ENCODE peak calls at places on chromosomes 7 and 10, in four cellular contexts. X is kidney; O is sigmoid colon; Q is CD4-positive, CD25-positive, alpha-beta regulatory T cell. I is an unnamed sample.

GRCh38 chr10:83983578-83984255 is 155.6 kb upstream of the GHITM start:
- DNase-seq in X (no peak), O (no peak), Q (no peak), I (no peak)

GRCh38 chr7:82039621-82040020 is 269.8 kb upstream of the HGF start:
- DNase-seq in X (no peak), O (no peak), Q (no peak), I (no peak)

GRCh38 chr10:23373156-23373555 is 28.6 kb upstream of the C10orf67 start:
- DNase-seq in X (no peak), O (no peak), Q (no peak), I (no peak)

GRCh38 chr7:80640841-80641240 is 2.4 kb downstream of the CD36 start:
- DNase-seq in X (no peak), O (no peak), Q (no peak), I (peak; percentile 85)

GRCh38 chr10:104735036-104735435 is 93.9 kb downstream of the SORCS3 start:
- DNase-seq in X (no peak), O (no peak), Q (no peak), I (no peak)

GRCh38 chr10:16945566-16945965 is 128.3 kb upstream of the RSU1 start:
- DNase-seq in X (no peak), O (no peak), Q (no peak), I (peak; percentile 70)

GRCh38 chr10:5544216-5544805 is 19.6 kb downstream of the CALML3 start:
- DNase-seq in X (no peak), O (peak; percentile 34), Q (no peak), I (no peak)

GRCh38 chr7:77391230-77391629 is 24.9 kb downstream of the GSAP start:
- DNase-seq in X (no peak), O (no peak), Q (peak; percentile 2), I (no peak)

GRCh38 chr7:151810434-151811232 is 66.3 kb downstream of the PRKAG2 start:
- DNase-seq in X (peak; percentile 39), O (no peak), Q (no peak), I (no peak)

GRCh38 chr7:151432658-151433521 is 7.1 kb downstream of the CRYGN start:
- DNase-seq in X (peak; percentile 55), O (peak; percentile 60), Q (peak; percentile 70), I (no peak)

GRCh38 chr7:55155351-55156117 is 136.7 kb downstream of the EGFR start:
- DNase-seq in X (no peak), O (no peak), Q (no peak), I (no peak)

GRCh38 chr10:77576633-77577032 is 61.0 kb downstream of the KCNMA1 start:
- DNase-seq in X (no peak), O (no peak), Q (no peak), I (no peak)

GRCh38 chr10:49662169-49662830 is 17.2 kb upstream of the C10orf53 start:
- DNase-seq in X (no peak), O (no peak), Q (no peak), I (no peak)

GRCh38 chr10:70880077-70880534 is 8.3 kb downstream of the PCBD1 start:
- DNase-seq in X (peak; percentile 80), O (peak; percentile 84), Q (peak; percentile 84), I (peak; percentile 94)

GRCh38 chr10:59991117-59991516 is 84.8 kb upstream of the CCDC6 start:
- DNase-seq in X (no peak), O (no peak), Q (no peak), I (no peak)

GRCh38 chr10:123550680-123551096 is 115.5 kb upstream of the GPR26 start:
- DNase-seq in X (no peak), O (no peak), Q (no peak), I (no peak)

GRCh38 chr10:62093863-62094291 is 174.8 kb downstream of the RTKN2 start:
- DNase-seq in X (no peak), O (no peak), Q (no peak), I (peak; percentile 74)

GRCh38 chr7:137816696-137817320 is 30.0 kb downstream of the DGKI start:
- DNase-seq in X (no peak), O (no peak), Q (no peak), I (peak; percentile 46)

GRCh38 chr10:133464582-133465031 is 10.9 kb downstream of the SCART1 start:
- DNase-seq in X (peak; percentile 57), O (no peak), Q (no peak), I (no peak)

GRCh38 chr7:108026116-108026515 is 23.2 kb upstream of the LAMB1 start:
- DNase-seq in X (no peak), O (no peak), Q (no peak), I (no peak)

GRCh38 chr10:7400068-7400824 is 10.6 kb downstream of the SFMBT2 start:
- DNase-seq in X (no peak), O (no peak), Q (no peak), I (no peak)

GRCh38 chr7:155767562-155768437 is 44.5 kb downstream of the SHH start:
- DNase-seq in X (no peak), O (no peak), Q (peak; percentile 10), I (no peak)

GRCh38 chr10:72276421-72277339 is 3.0 kb downstream of the DDIT4 start:
- DNase-seq in X (no peak), O (no peak), Q (no peak), I (peak; percentile 82)

GRCh38 chr7:74221713-74222112 is 11.9 kb downstream of the LAT2 start:
- DNase-seq in X (no peak), O (no peak), Q (no peak), I (no peak)

GRCh38 chr7:76430211-76430610 is 5.5 kb downstream of the ZP3 start:
- DNase-seq in X (peak; percentile 44), O (peak; percentile 20), Q (no peak), I (no peak)

GRCh38 chr7:102306916-102307677 is 20.4 kb downstream of the SH2B2 start:
- DNase-seq in X (peak; percentile 94), O (no peak), Q (peak; percentile 87), I (no peak)

GRCh38 chr7:28748934-28749584 is 209.1 kb downstream of the TRIL start:
- DNase-seq in X (no peak), O (no peak), Q (peak; percentile 17), I (no peak)

GRCh38 chr10:124619195-124619594 is 125.0 kb downstream of the FAM53B start:
- DNase-seq in X (no peak), O (no peak), Q (no peak), I (no peak)

GRCh38 chr10:126576336-126576735 is 94.2 kb downstream of the C10orf90 start:
- DNase-seq in X (no peak), O (no peak), Q (no peak), I (no peak)

GRCh38 chr7:69748530-69748929 is 150.3 kb downstream of the AUTS2 start:
- DNase-seq in X (no peak), O (no peak), Q (no peak), I (peak; percentile 40)

GRCh38 chr10:35339946-35340345 is 3.6 kb downstream of the CCNY start:
- DNase-seq in X (no peak), O (no peak), Q (peak; percentile 42), I (no peak)

GRCh38 chr7:147432068-147432467 is 1158.5 kb upstream of the C7orf33 start:
- DNase-seq in X (no peak), O (no peak), Q (no peak), I (peak; percentile 77)

GRCh38 chr7:147438216-147438615 is 1152.3 kb upstream of the C7orf33 start:
- DNase-seq in X (no peak), O (no peak), Q (no peak), I (peak; percentile 13)

GRCh38 chr7:147436718-147437117 is 1153.8 kb upstream of the C7orf33 start:
- DNase-seq in X (no peak), O (no peak), Q (no peak), I (no peak)
- H3K9me3 ChIP-seq in X (peaks cover 3% of the 10 kb centered on the region), O (no peaks in the 10 kb centered on the region), Q (no peaks in the 10 kb centered on the region), I (peaks cover 10% of the 10 kb centered on the region)

GRCh38 chr10:88118769-88119559 is 255.5 kb downstream of the PTEN start:
- DNase-seq in X (no peak), O (no peak), Q (no peak), I (no peak)
- H3K4me1 ChIP-seq in X (no peaks in the 10 kb centered on the region), O (no peaks in the 10 kb centered on the region), Q (peaks cover 34% of the 10 kb centered on the region), I (peaks cover 13% of the 10 kb centered on the region)

GRCh38 chr7:13359656-13360055 is 629.8 kb downstream of the ETV1 start:
- DNase-seq in X (no peak), O (no peak), Q (no peak), I (no peak)
- H3K36me3 ChIP-seq in X (no peaks in the 10 kb centered on the region), O (no peaks in the 10 kb centered on the region), Q (no peaks in the 10 kb centered on the region), I (no peaks in the 10 kb centered on the region)

DNA sequence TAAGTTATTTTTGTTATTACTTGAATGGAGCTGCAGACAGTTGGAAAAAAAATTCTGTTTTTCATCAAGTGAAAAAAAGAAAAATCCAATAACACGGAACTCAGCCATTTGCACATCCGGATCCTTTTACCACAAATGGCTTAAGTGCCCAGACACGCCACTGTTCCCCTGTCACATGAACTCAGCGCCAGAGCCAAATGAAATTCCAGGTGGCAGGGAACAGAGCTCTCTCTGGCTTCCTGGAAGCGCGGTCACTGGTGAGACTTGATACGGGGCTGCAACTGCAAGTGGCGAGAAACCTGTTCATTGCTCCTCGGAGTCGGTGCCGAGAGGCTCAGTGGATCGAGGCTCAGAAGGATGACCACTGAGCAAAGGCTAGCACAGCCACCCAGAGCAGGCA is 60.8 kb upstream of the NPTX2 start:
- DNase-seq in X (no peak), O (no peak), Q (no peak), I (no peak)
- H3K9me3 ChIP-seq in X (peaks cover 11% of the 10 kb centered on the region), O (no peaks in the 10 kb centered on the region), Q (peaks cover 17% of the 10 kb centered on the region), I (peaks cover 14% of the 10 kb centered on the region)

DNA sequence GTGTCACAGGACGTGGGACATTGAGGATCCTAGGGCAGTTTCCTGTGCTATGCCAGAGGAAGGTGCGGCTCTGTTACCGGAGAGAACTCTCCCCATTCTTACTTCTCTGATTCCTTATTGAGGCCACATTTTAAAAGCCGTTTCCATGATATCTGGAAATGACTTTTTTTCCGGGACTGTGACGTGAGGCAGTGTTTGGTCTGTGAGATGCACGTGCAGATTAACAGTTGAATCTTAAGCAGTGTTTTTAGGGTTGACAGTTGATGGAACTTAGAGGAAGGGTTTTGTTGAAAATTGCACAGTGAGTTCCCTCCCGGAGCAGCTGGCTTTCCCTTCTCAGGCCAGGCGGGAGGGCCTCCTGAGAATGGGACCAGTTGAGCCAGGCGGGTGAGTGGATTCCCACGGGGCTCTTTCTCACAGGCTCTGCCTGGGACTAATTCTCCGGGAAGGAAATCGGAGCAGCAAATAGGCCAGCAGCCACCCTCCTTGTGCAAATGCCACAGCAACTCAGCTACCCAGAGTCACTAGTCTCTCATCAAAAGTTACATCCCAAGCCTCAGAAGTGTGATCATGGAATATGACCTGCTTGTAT is 125.3 kb downstream of the TACC2 start:
- DNase-seq in X (no peak), O (peak; percentile 79), Q (no peak), I (peak; percentile 34)
- H3K4me1 ChIP-seq in X (peaks cover 12% of the 10 kb centered on the region), O (peaks cover 50% of the 10 kb centered on the region), Q (no peaks in the 10 kb centered on the region), I (peaks cover 34% of the 10 kb centered on the region)